ENCODE peak calls at places on chromosome 1, in seven cellular contexts. T is spleen, X is uterus, O is esophagus squamous epithelium, D is lower leg skin, Q is GM12892, S is GM12891. W is an unnamed sample.

GRCh38 chr1:20359451-20360330 is 69.0 kb downstream of the VWA5B1 start:
- DNase-seq in T (no peak), X (no peak), O (no peak), D (no peak), Q (no peak), S (no peak), W (no peak)

GRCh38 chr1:58057820-58058219 is 488.7 kb downstream of the OMA1 start:
- DNase-seq in T (no peak), X (no peak), O (no peak), D (no peak), Q (no peak), S (no peak), W (no peak)

GRCh38 chr1:194277927-194278326 is 1091.5 kb upstream of the B3GALT2 start:
- DNase-seq in T (no peak), X (no peak), O (no peak), D (no peak), Q (no peak), S (no peak), W (no peak)

GRCh38 chr1:100122177-100122576 is 10.6 kb downstream of the SASS6 start:
- DNase-seq in T (no peak), X (no peak), O (no peak), D (no peak), Q (no peak), S (no peak), W (no peak)

GRCh38 chr1:213989740-213990472 is 2.1 kb downstream of the PROX1 start:
- DNase-seq in T (no peak), X (no peak), O (no peak), D (no peak), Q (no peak), S (no peak), W (no peak)

GRCh38 chr1:8364528-8365442 is 46.9 kb downstream of the SLC45A1 start:
- DNase-seq in T (no peak), X (peak; percentile 58), O (no peak), D (no peak), Q (no peak), S (no peak), W (no peak)

GRCh38 chr1:3598051-3598471 is 13.2 kb downstream of the MEGF6 start:
- DNase-seq in T (no peak), X (no peak), O (no peak), D (no peak), Q (no peak), S (no peak), W (no peak)

GRCh38 chr1:29708818-29709710 is 472.7 kb downstream of the PTPRU start:
- DNase-seq in T (no peak), X (no peak), O (no peak), D (no peak), Q (no peak), S (no peak), W (no peak)

GRCh38 chr1:237244778-237245177 is 202.8 kb downstream of the RYR2 start:
- DNase-seq in T (no peak), X (no peak), O (no peak), D (no peak), Q (no peak), S (no peak), W (no peak)

GRCh38 chr1:45205910-45206721 is at the start of gene ZSWIM5:
- DNase-seq in T (peak; percentile 90), X (peak; percentile 62), O (no peak), D (no peak), Q (peak; percentile 59), S (peak; percentile 74), W (peak; percentile 86)

GRCh38 chr1:204319027-204319426 is 40.7 kb downstream of the PLEKHA6 start:
- DNase-seq in T (no peak), X (no peak), O (no peak), D (no peak), Q (no peak), S (no peak), W (no peak)

GRCh38 chr1:244022301-244022700 is 28.8 kb upstream of the ZBTB18 start:
- DNase-seq in T (no peak), X (no peak), O (no peak), D (no peak), Q (no peak), S (no peak), W (no peak)

GRCh38 chr1:115609021-115609420 is 32.7 kb upstream of the VANGL1 start:
- DNase-seq in T (no peak), X (no peak), O (no peak), D (no peak), Q (no peak), S (no peak), W (no peak)

GRCh38 chr1:3550511-3551289 is 60.6 kb downstream of the MEGF6 start:
- DNase-seq in T (no peak), X (no peak), O (no peak), D (no peak), Q (no peak), S (no peak), W (no peak)

GRCh38 chr1:160459687-160460086 is 59.3 kb downstream of the VANGL2 start:
- DNase-seq in T (no peak), X (no peak), O (no peak), D (no peak), Q (no peak), S (no peak), W (no peak)

GRCh38 chr1:5897281-5897680 is 94.9 kb downstream of the NPHP4 start:
- DNase-seq in T (peak; percentile 39), X (no peak), O (no peak), D (no peak), Q (no peak), S (no peak), W (no peak)

GRCh38 chr1:56790036-56790435 is 29.2 kb downstream of the FYB2 start:
- DNase-seq in T (no peak), X (no peak), O (no peak), D (no peak), Q (no peak), S (no peak), W (no peak)

GRCh38 chr1:201531551-201532425 is 7.1 kb upstream of the NAV1 start:
- DNase-seq in T (no peak), X (no peak), O (no peak), D (no peak), Q (no peak), S (no peak), W (no peak)

GRCh38 chr1:18691648-18692047 is 61.0 kb downstream of the PAX7 start:
- DNase-seq in T (no peak), X (no peak), O (no peak), D (no peak), Q (no peak), S (no peak), W (no peak)

GRCh38 chr1:231553320-231553719 is 24.9 kb downstream of the TSNAX start:
- DNase-seq in T (no peak), X (no peak), O (no peak), D (no peak), Q (no peak), S (no peak), W (no peak)

GRCh38 chr1:66360285-66360724 is 173.6 kb upstream of the SGIP1 start:
- DNase-seq in T (no peak), X (no peak), O (no peak), D (no peak), Q (no peak), S (no peak), W (no peak)

GRCh38 chr1:162609306-162609705 is 23.0 kb upstream of the DDR2 start:
- DNase-seq in T (no peak), X (no peak), O (no peak), D (no peak), Q (no peak), S (no peak), W (no peak)

GRCh38 chr1:207923561-207923960 is 12.6 kb upstream of the CD34 start:
- DNase-seq in T (no peak), X (no peak), O (no peak), D (no peak), Q (no peak), S (no peak), W (no peak)

GRCh38 chr1:48661726-48662483 is 114.8 kb downstream of the BEND5 start:
- DNase-seq in T (no peak), X (no peak), O (no peak), D (no peak), Q (no peak), S (no peak), W (no peak)

GRCh38 chr1:156517746-156518145 is 17.2 kb upstream of the MEF2D start:
- DNase-seq in T (no peak), X (no peak), O (no peak), D (no peak), Q (no peak), S (no peak), W (no peak)

GRCh38 chr1:31420716-31421115 is 7.7 kb downstream of the SERINC2 start:
- DNase-seq in T (no peak), X (no peak), O (no peak), D (no peak), Q (no peak), S (no peak), W (no peak)

GRCh38 chr1:210496063-210496462 is 167.4 kb downstream of the HHAT start:
- DNase-seq in T (no peak), X (no peak), O (no peak), D (no peak), Q (no peak), S (no peak), W (no peak)

GRCh38 chr1:23980006-23980724 is at the start of gene SRSF10:
- DNase-seq in T (peak; percentile 99), X (peak; percentile 98), O (peak; percentile 88), D (peak; percentile 97), Q (peak; percentile 84), S (peak; percentile 85), W (peak; percentile 99)
- TF ChIP-seq POLR2A in T (peak; percentile 80), X (peak; percentile 100), O (peak; percentile 91), D (no peak), Q (peak; percentile 98), S (peak; percentile 97), W (peak; percentile 100)

GRCh38 chr1:23556661-23557470 is 2.4 kb downstream of the ID3 start:
- DNase-seq in T (no peak), X (no peak), O (no peak), D (no peak), Q (no peak), S (no peak), W (no peak)
- TF ChIP-seq POLR2A in T (no peak), X (no peak), O (no peak), D (no peak), Q (peak; percentile 66), S (no peak), W (no peak)

GRCh38 chr1:86774305-86775304 is 70.2 kb downstream of the SH3GLB1 start:
- DNase-seq in T (peak; percentile 82), X (peak; percentile 86), O (peak; percentile 6), D (peak; percentile 54), Q (no peak), S (no peak), W (peak; percentile 19)
- TF ChIP-seq POLR2A in T (no peak), X (no peak), O (no peak), D (no peak), Q (no peak), S (no peak), W (no peak)

DNA sequence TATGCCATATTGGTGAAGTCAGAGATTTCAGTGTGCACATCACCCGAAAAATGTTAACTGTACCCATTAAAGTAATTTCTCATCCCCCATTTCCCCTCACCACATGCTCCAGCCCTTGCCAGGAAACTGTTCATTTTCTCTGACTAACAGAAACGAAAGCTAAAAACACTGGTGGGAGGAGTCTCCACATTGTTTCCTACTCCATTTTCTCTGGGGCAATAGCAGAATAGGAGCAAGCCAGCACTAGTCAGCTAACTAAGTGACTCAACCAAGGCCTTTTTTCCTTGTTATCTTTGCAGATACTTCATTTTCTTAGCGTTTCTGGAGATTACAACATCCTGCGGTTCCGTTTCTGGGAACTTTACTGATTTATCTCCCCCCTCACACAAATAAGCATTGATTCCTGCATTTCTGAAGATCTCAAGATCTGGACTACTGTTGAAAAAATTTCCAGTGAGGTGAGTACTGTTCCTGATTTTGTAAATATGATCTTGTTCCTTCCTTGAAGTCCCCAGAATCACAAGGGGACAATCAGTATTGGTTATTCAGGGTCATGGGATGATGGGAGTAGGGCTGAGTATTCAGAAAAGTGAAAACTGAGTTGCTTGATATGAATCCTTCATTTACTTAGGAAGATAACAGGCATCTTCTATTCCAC is at the start of gene IFI16:
- DNase-seq in T (no peak), X (peak; percentile 78), O (no peak), D (peak; percentile 85), Q (peak; percentile 15), S (peak; percentile 32), W (peak; percentile 49)
- TF ChIP-seq POLR2A in T (peak; percentile 74), X (peak; percentile 68), O (peak; percentile 89), D (no peak), Q (peak; percentile 96), S (peak; percentile 97), W (peak; percentile 69)